ENCODE peak calls at places on chromosomes 5 and 9, in four cellular contexts. One of them, this sample, is unnamed.

GRCh38 chr9:73219985-73220626 is 68.4 kb downstream of the ANXA1 start:
- DNase-seq in K562: no peak
- DNase-seq in A549: no peak
- DNase-seq in HepG2: no peak
- DNase-seq in this sample: no peak

GRCh38 chr9:20989923-20990341 is 41.5 kb downstream of the HACD4 start:
- DNase-seq in K562: no peak
- DNase-seq in A549: no peak
- DNase-seq in HepG2: no peak
- DNase-seq in this sample: no peak

GRCh38 chr5:91361055-91361701 is 21.9 kb downstream of the ARRDC3 start:
- DNase-seq in K562: no peak
- DNase-seq in A549: no peak
- DNase-seq in HepG2: no peak
- DNase-seq in this sample: no peak

GRCh38 chr5:141437208-141437607 is 6.9 kb downstream of the PCDHGA12 start:
- DNase-seq in K562: no peak
- DNase-seq in A549: no peak
- DNase-seq in HepG2: no peak
- DNase-seq in this sample: no peak

GRCh38 chr9:35333551-35333950 is 156.4 kb upstream of the RUSC2 start:
- DNase-seq in K562: no peak
- DNase-seq in A549: no peak
- DNase-seq in HepG2: no peak
- DNase-seq in this sample: no peak

GRCh38 chr9:127897194-127897692 is 2.2 kb downstream of the ST6GALNAC6 start:
- DNase-seq in K562: peak; percentile 94
- DNase-seq in A549: peak; percentile 69
- DNase-seq in HepG2: peak; percentile 95
- DNase-seq in this sample: peak; percentile 88

GRCh38 chr9:131875828-131876485 is 136.1 kb upstream of the RAPGEF1 start:
- DNase-seq in K562: no peak
- DNase-seq in A549: no peak
- DNase-seq in HepG2: no peak
- DNase-seq in this sample: no peak

GRCh38 chr5:77168187-77168883 is 42.1 kb upstream of the PDE8B start:
- DNase-seq in K562: no peak
- DNase-seq in A549: peak; percentile 50
- DNase-seq in HepG2: no peak
- DNase-seq in this sample: no peak

GRCh38 chr5:132060501-132061161 is at the start of gene IL3:
- DNase-seq in K562: no peak
- DNase-seq in A549: no peak
- DNase-seq in HepG2: no peak
- DNase-seq in this sample: no peak

GRCh38 chr9:113184509-113184908 is 33.7 kb downstream of the SLC31A2 start:
- DNase-seq in K562: no peak
- DNase-seq in A549: no peak
- DNase-seq in HepG2: no peak
- DNase-seq in this sample: no peak

GRCh38 chr9:81753436-81753835 is 64.1 kb upstream of the TLE1 start:
- DNase-seq in K562: no peak
- DNase-seq in A549: no peak
- DNase-seq in HepG2: no peak
- DNase-seq in this sample: no peak

GRCh38 chr9:81748091-81748490 is 58.7 kb upstream of the TLE1 start:
- DNase-seq in K562: no peak
- DNase-seq in A549: no peak
- DNase-seq in HepG2: no peak
- DNase-seq in this sample: no peak
- TF ChIP-seq NR3C1 in K562: no peak
- TF ChIP-seq NR3C1 in A549: no peak
- TF ChIP-seq NR3C1 in HepG2: no peak
- TF ChIP-seq NR3C1 in this sample: no peak

GRCh38 chr5:124963236-124963929 is 216.9 kb upstream of the ZNF608 start:
- DNase-seq in K562: no peak
- DNase-seq in A549: no peak
- DNase-seq in HepG2: peak; percentile 2
- DNase-seq in this sample: peak; percentile 31
- TF ChIP-seq NR3C1 in K562: no peak
- TF ChIP-seq NR3C1 in A549: no peak
- TF ChIP-seq NR3C1 in HepG2: no peak
- TF ChIP-seq NR3C1 in this sample: peak; percentile 44

GRCh38 chr5:123285122-123286011 is 137.8 kb downstream of the CEP120 start:
- DNase-seq in K562: no peak
- DNase-seq in A549: no peak
- DNase-seq in HepG2: no peak
- DNase-seq in this sample: peak; percentile 38

GRCh38 chr5:123283031-123283430 is 140.2 kb downstream of the CEP120 start:
- DNase-seq in K562: no peak
- DNase-seq in A549: no peak
- DNase-seq in HepG2: no peak
- DNase-seq in this sample: no peak

GRCh38 chr5:123278284-123278683 is 144.9 kb downstream of the CEP120 start:
- DNase-seq in K562: no peak
- DNase-seq in A549: no peak
- DNase-seq in HepG2: no peak
- DNase-seq in this sample: no peak

GRCh38 chr5:123287881-123288280 is 135.3 kb downstream of the CEP120 start:
- DNase-seq in K562: no peak
- DNase-seq in A549: no peak
- DNase-seq in HepG2: no peak
- DNase-seq in this sample: no peak

GRCh38 chr5:123283537-123283936 is 139.7 kb downstream of the CEP120 start:
- DNase-seq in K562: no peak
- DNase-seq in A549: no peak
- DNase-seq in HepG2: no peak
- DNase-seq in this sample: no peak
- TF ChIP-seq NR3C1 in K562: no peak
- TF ChIP-seq NR3C1 in A549: no peak
- TF ChIP-seq NR3C1 in HepG2: no peak
- TF ChIP-seq NR3C1 in this sample: no peak

DNA sequence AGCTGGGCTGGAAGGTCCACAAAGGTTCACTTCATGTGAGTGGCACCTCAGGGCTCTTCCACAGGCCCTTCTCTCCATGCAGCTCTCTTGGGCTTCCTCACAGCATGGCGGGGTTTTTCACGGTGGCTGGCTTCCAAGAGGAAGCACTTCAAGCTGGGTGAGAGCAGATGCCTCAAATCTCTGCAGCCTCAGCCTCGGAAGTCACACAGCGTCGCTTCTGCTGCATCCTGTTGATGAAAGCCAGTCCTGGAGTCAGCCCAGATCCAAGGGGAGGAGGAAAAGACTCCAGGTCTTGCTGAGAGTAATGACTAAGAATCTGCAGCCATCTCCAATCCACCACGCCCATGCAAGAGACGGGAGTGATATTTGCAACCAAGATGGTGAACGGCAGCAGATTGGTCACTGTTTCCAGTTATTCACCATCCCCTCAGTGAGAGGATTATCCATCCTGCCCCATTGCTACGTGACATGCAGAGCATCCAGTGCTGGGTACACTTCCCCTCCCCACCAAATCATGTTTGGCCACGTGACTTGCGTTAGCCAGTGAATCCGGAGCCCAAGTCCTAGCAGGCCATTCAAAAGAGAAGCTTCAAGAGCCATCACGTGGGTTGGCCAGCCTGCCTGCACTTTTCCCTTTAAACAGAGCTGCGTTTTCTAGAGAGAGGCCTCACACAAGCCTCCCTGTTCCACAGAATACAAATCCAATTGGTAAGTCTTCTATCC is 173.9 kb downstream of the C9orf50 start:
- DNase-seq in K562: no peak
- DNase-seq in A549: no peak
- DNase-seq in HepG2: peak; percentile 31
- DNase-seq in this sample: no peak
- TF ChIP-seq NR3C1 in K562: no peak
- TF ChIP-seq NR3C1 in A549: no peak
- TF ChIP-seq NR3C1 in HepG2: no peak
- TF ChIP-seq NR3C1 in this sample: no peak

This sample was measured in WTC11.